ENCODE peak calls at places on chromosomes 7 and 10, in six cellular contexts. One of them, this sample, is unnamed. For H3K36me3, the result is how much of the 10 kb centered on the place peaks cover.

GRCh38 chr10:6098156-6098555 is 9.3 kb downstream of the RBM17 start:
- DNase-seq in tibial artery: no peak
- DNase-seq in Panc1: no peak
- DNase-seq in fibroblast of lung: no peak
- DNase-seq in SK-N-MC: no peak
- DNase-seq in SK-N-SH: no peak
- DNase-seq in this sample: no peak

GRCh38 chr10:15324611-15325010 is 46.5 kb downstream of the FAM171A1 start:
- DNase-seq in tibial artery: peak
- DNase-seq in Panc1: no peak
- DNase-seq in SK-N-MC: no peak
- DNase-seq in SK-N-SH: no peak
- DNase-seq in fibroblast of lung: peak
- DNase-seq in this sample: no peak

GRCh38 chr7:83060218-83060617 is 102.5 kb downstream of the PCLO start:
- DNase-seq in tibial artery: no peak
- DNase-seq in SK-N-SH: peak
- DNase-seq in fibroblast of lung: no peak
- DNase-seq in Panc1: no peak
- DNase-seq in SK-N-MC: no peak
- DNase-seq in this sample: no peak

GRCh38 chr7:98807306-98807880 is 62.4 kb downstream of the TMEM130 start:
- DNase-seq in fibroblast of lung: peak
- DNase-seq in tibial artery: no peak
- DNase-seq in SK-N-MC: no peak
- DNase-seq in SK-N-SH: no peak
- DNase-seq in Panc1: no peak
- DNase-seq in this sample: peak

GRCh38 chr7:73844848-73845460 is 2.6 kb upstream of the METTL27 start:
- DNase-seq in tibial artery: no peak
- DNase-seq in Panc1: no peak
- DNase-seq in fibroblast of lung: peak
- DNase-seq in SK-N-SH: no peak
- DNase-seq in SK-N-MC: no peak
- DNase-seq in this sample: no peak

GRCh38 chr7:121020652-121021051 is 32.1 kb downstream of the CPED1 start:
- DNase-seq in tibial artery: no peak
- DNase-seq in SK-N-SH: no peak
- DNase-seq in Panc1: no peak
- DNase-seq in SK-N-MC: no peak
- DNase-seq in fibroblast of lung: peak
- DNase-seq in this sample: peak

GRCh38 chr7:27079234-27079975 is 16.4 kb downstream of the HOXA1 start:
- DNase-seq in fibroblast of lung: no peak
- DNase-seq in tibial artery: no peak
- DNase-seq in SK-N-MC: no peak
- DNase-seq in SK-N-SH: no peak
- DNase-seq in Panc1: no peak
- DNase-seq in this sample: no peak

GRCh38 chr7:108156897-108157605 is 26.9 kb upstream of the LAMB4 start:
- DNase-seq in SK-N-SH: no peak
- DNase-seq in tibial artery: no peak
- DNase-seq in fibroblast of lung: no peak
- DNase-seq in Panc1: no peak
- DNase-seq in SK-N-MC: no peak
- DNase-seq in this sample: no peak

GRCh38 chr7:66734006-66734405 is 6.5 kb upstream of the RABGEF1 start:
- DNase-seq in SK-N-MC: no peak
- DNase-seq in tibial artery: no peak
- DNase-seq in fibroblast of lung: no peak
- DNase-seq in SK-N-SH: no peak
- DNase-seq in Panc1: no peak
- DNase-seq in this sample: no peak

GRCh38 chr7:129778770-129779601 is 167.5 kb downstream of the NRF1 start:
- DNase-seq in SK-N-SH: no peak
- DNase-seq in tibial artery: no peak
- DNase-seq in Panc1: no peak
- DNase-seq in SK-N-MC: no peak
- DNase-seq in fibroblast of lung: no peak
- DNase-seq in this sample: peak

GRCh38 chr7:71472962-71473361 is 341.0 kb downstream of the GALNT17 start:
- DNase-seq in SK-N-MC: no peak
- DNase-seq in Panc1: no peak
- DNase-seq in SK-N-SH: no peak
- DNase-seq in tibial artery: no peak
- DNase-seq in fibroblast of lung: no peak
- DNase-seq in this sample: no peak

GRCh38 chr7:151080091-151080521 is 503 bp downstream of the FASTK start:
- DNase-seq in SK-N-SH: peak
- DNase-seq in tibial artery: peak
- DNase-seq in fibroblast of lung: peak
- DNase-seq in Panc1: no peak
- DNase-seq in SK-N-MC: no peak
- DNase-seq in this sample: no peak

GRCh38 chr7:1361756-1362125 is 97.5 kb downstream of the MICALL2 start:
- DNase-seq in tibial artery: no peak
- DNase-seq in Panc1: no peak
- DNase-seq in SK-N-SH: peak
- DNase-seq in fibroblast of lung: no peak
- DNase-seq in SK-N-MC: no peak
- DNase-seq in this sample: no peak

GRCh38 chr10:28722065-28722803 is 44.9 kb downstream of the BAMBI start:
- DNase-seq in SK-N-SH: peak
- DNase-seq in SK-N-MC: no peak
- DNase-seq in tibial artery: peak
- DNase-seq in Panc1: no peak
- DNase-seq in fibroblast of lung: peak
- DNase-seq in this sample: peak
- H3K4me3 ChIP-seq in SK-N-SH: peak
- H3K4me3 ChIP-seq in SK-N-MC: no peak
- H3K4me3 ChIP-seq in tibial artery: peak
- H3K4me3 ChIP-seq in Panc1: peak
- H3K4me3 ChIP-seq in fibroblast of lung: peak
- H3K4me3 ChIP-seq in this sample: peak

DNA sequence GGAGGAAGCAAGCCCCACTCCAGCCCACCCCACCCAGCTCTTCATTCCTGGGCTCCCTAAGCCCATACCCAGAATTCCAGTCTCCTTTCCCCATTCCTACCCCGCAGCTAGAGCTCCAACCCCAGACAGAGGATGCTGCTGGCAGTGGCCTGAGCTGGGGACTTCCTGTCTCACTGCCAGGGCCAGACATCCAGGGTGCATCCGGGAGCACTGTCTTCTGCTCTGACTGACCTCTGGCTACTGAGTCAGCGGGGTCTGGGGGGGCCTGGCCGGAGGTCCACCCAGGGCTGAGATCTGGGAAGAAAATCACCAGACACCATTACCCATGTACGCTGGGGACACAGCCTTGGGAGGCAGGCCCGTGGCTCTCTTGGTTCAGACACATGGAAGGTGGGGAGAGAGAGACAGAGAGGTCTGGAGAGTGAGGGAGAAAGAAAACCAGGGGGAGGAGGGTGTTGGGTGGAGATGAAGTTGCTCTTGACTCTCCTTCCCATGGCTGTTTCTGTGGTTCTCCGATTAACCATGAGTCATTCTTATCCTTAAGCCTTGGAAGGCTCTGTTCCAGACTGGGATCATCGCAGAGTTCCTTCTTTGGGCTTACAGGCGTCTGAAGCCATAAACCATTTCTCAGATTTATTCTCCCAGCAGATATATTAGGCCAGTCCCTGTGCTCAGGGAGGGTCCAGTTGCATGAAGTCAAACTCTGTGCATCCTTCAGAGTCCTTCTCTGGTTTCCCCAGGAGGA is 23.6 kb downstream of the TSPAN15 start:
- DNase-seq in Panc1: no peak
- DNase-seq in SK-N-MC: no peak
- DNase-seq in fibroblast of lung: peak
- DNase-seq in SK-N-SH: no peak
- DNase-seq in tibial artery: peak
- DNase-seq in this sample: peak
- H3K27ac ChIP-seq in Panc1: peak
- H3K27ac ChIP-seq in SK-N-MC: no peak
- H3K27ac ChIP-seq in fibroblast of lung: no peak
- H3K27ac ChIP-seq in SK-N-SH: peak
- H3K27ac ChIP-seq in tibial artery: peak
- H3K27ac ChIP-seq in this sample: peak

GRCh38 chr7:105567024-105567423 is 14.3 kb downstream of the EFCAB10 start:
- DNase-seq in SK-N-MC: no peak
- DNase-seq in fibroblast of lung: no peak
- DNase-seq in Panc1: no peak
- DNase-seq in tibial artery: no peak
- DNase-seq in SK-N-SH: no peak
- DNase-seq in this sample: no peak
- H3K36me3 ChIP-seq in SK-N-MC: half or more
- H3K36me3 ChIP-seq in fibroblast of lung: under half
- H3K36me3 ChIP-seq in Panc1: under half
- H3K36me3 ChIP-seq in tibial artery: half or more
- H3K36me3 ChIP-seq in SK-N-SH: half or more
- H3K36me3 ChIP-seq in this sample: half or more

GRCh38 chr10:30974355-30974754 is 57.3 kb downstream of the ZNF438 start:
- DNase-seq in SK-N-MC: no peak
- DNase-seq in fibroblast of lung: no peak
- DNase-seq in SK-N-SH: no peak
- DNase-seq in Panc1: no peak
- DNase-seq in tibial artery: no peak
- DNase-seq in this sample: peak
- H3K4me3 ChIP-seq in SK-N-MC: no peak
- H3K4me3 ChIP-seq in fibroblast of lung: no peak
- H3K4me3 ChIP-seq in SK-N-SH: no peak
- H3K4me3 ChIP-seq in Panc1: no peak
- H3K4me3 ChIP-seq in tibial artery: no peak
- H3K4me3 ChIP-seq in this sample: no peak

GRCh38 chr7:48083114-48083830 is 5.8 kb upstream of the UPP1 start:
- DNase-seq in SK-N-SH: no peak
- DNase-seq in tibial artery: no peak
- DNase-seq in fibroblast of lung: peak
- DNase-seq in Panc1: no peak
- DNase-seq in SK-N-MC: no peak
- DNase-seq in this sample: peak
- H3K27ac ChIP-seq in SK-N-SH: no peak
- H3K27ac ChIP-seq in tibial artery: peak
- H3K27ac ChIP-seq in fibroblast of lung: no peak
- H3K27ac ChIP-seq in Panc1: peak
- H3K27ac ChIP-seq in SK-N-MC: no peak
- H3K27ac ChIP-seq in this sample: peak

This sample was measured in SJSA1.